ENCODE peak calls at places on chromosome 4, in seven cellular contexts. One of them, this sample, is unnamed.
A peak's percentile ranks its signal among the peaks of the same experiment; 100 is the strongest.

GRCh38 chr4:123449780-123450179 is 53.2 kb downstream of the SPRY1 start:
- DNase-seq in A549: no peak
- DNase-seq in SK-N-SH: no peak
- DNase-seq in HL-60: no peak
- DNase-seq in HCT116: no peak
- DNase-seq in K562: no peak
- DNase-seq in GM12878: peak; percentile 51
- DNase-seq in this sample: peak; percentile 47

GRCh38 chr4:70936200-70936787 is 34.1 kb downstream of the MOB1B start:
- DNase-seq in A549: no peak
- DNase-seq in SK-N-SH: no peak
- DNase-seq in HL-60: no peak
- DNase-seq in HCT116: no peak
- DNase-seq in K562: no peak
- DNase-seq in GM12878: no peak
- DNase-seq in this sample: no peak

GRCh38 chr4:189255636-189256035 is 685.0 kb upstream of the FRG1 start:
- DNase-seq in A549: no peak
- DNase-seq in SK-N-SH: no peak
- DNase-seq in HL-60: no peak
- DNase-seq in HCT116: no peak
- DNase-seq in K562: peak; percentile 0
- DNase-seq in GM12878: no peak
- DNase-seq in this sample: no peak

GRCh38 chr4:26028793-26029511 is 114.9 kb downstream of the SMIM20 start:
- DNase-seq in A549: no peak
- DNase-seq in SK-N-SH: peak; percentile 82
- DNase-seq in HL-60: peak; percentile 56
- DNase-seq in HCT116: no peak
- DNase-seq in K562: peak; percentile 52
- DNase-seq in GM12878: no peak
- DNase-seq in this sample: no peak

GRCh38 chr4:141871086-141871485 is 234.7 kb downstream of the IL15 start:
- DNase-seq in A549: no peak
- DNase-seq in SK-N-SH: no peak
- DNase-seq in HL-60: peak; percentile 17
- DNase-seq in HCT116: no peak
- DNase-seq in K562: no peak
- DNase-seq in GM12878: no peak
- DNase-seq in this sample: no peak

GRCh38 chr4:92359481-92359880 is 55.7 kb downstream of the GRID2 start:
- DNase-seq in A549: no peak
- DNase-seq in SK-N-SH: no peak
- DNase-seq in HL-60: no peak
- DNase-seq in HCT116: no peak
- DNase-seq in K562: no peak
- DNase-seq in GM12878: no peak
- DNase-seq in this sample: no peak

GRCh38 chr4:8762356-8762755 is 109.3 kb downstream of the HMX1 start:
- DNase-seq in A549: no peak
- DNase-seq in SK-N-SH: no peak
- DNase-seq in HL-60: no peak
- DNase-seq in HCT116: no peak
- DNase-seq in K562: no peak
- DNase-seq in GM12878: no peak
- DNase-seq in this sample: no peak

GRCh38 chr4:187478292-187479205 is 517.0 kb upstream of the ZFP42 start:
- DNase-seq in A549: no peak
- DNase-seq in SK-N-SH: no peak
- DNase-seq in HL-60: no peak
- DNase-seq in HCT116: no peak
- DNase-seq in K562: no peak
- DNase-seq in GM12878: no peak
- DNase-seq in this sample: no peak

GRCh38 chr4:41686893-41687292 is 61.6 kb downstream of the PHOX2B start:
- DNase-seq in A549: no peak
- DNase-seq in SK-N-SH: no peak
- DNase-seq in HL-60: no peak
- DNase-seq in HCT116: no peak
- DNase-seq in K562: no peak
- DNase-seq in GM12878: no peak
- DNase-seq in this sample: no peak

GRCh38 chr4:8744083-8744805 is 127.4 kb downstream of the HMX1 start:
- DNase-seq in A549: peak; percentile 9
- DNase-seq in SK-N-SH: peak; percentile 55
- DNase-seq in HL-60: no peak
- DNase-seq in HCT116: no peak
- DNase-seq in K562: peak; percentile 23
- DNase-seq in GM12878: no peak
- DNase-seq in this sample: no peak

GRCh38 chr4:139934336-139934735 is 219.6 kb downstream of the MAML3 start:
- DNase-seq in A549: no peak
- DNase-seq in SK-N-SH: peak; percentile 68
- DNase-seq in HL-60: no peak
- DNase-seq in HCT116: no peak
- DNase-seq in K562: no peak
- DNase-seq in GM12878: no peak
- DNase-seq in this sample: no peak

GRCh38 chr4:140662082-140662869 is 93.5 kb upstream of the UCP1 start:
- DNase-seq in A549: no peak
- DNase-seq in SK-N-SH: no peak
- DNase-seq in HL-60: peak; percentile 16
- DNase-seq in HCT116: no peak
- DNase-seq in K562: no peak
- DNase-seq in GM12878: no peak
- DNase-seq in this sample: no peak

GRCh38 chr4:136751530-136751929 is 780.8 kb downstream of the PCDH18 start:
- DNase-seq in A549: no peak
- DNase-seq in SK-N-SH: no peak
- DNase-seq in HL-60: no peak
- DNase-seq in HCT116: no peak
- DNase-seq in K562: no peak
- DNase-seq in GM12878: no peak
- DNase-seq in this sample: no peak

GRCh38 chr4:123840232-123840631 is 443.6 kb downstream of the SPRY1 start:
- DNase-seq in A549: no peak
- DNase-seq in SK-N-SH: no peak
- DNase-seq in HL-60: no peak
- DNase-seq in HCT116: no peak
- DNase-seq in K562: no peak
- DNase-seq in GM12878: no peak
- DNase-seq in this sample: no peak

GRCh38 chr4:74805601-74806000 is 11.3 kb upstream of the BTC start:
- DNase-seq in A549: peak; percentile 3
- DNase-seq in SK-N-SH: no peak
- DNase-seq in HL-60: no peak
- DNase-seq in HCT116: peak; percentile 62
- DNase-seq in K562: no peak
- DNase-seq in GM12878: no peak
- DNase-seq in this sample: no peak

GRCh38 chr4:118270492-118270891 is 82.3 kb downstream of the PRSS12 start:
- DNase-seq in A549: peak; percentile 23
- DNase-seq in SK-N-SH: peak; percentile 37
- DNase-seq in HL-60: no peak
- DNase-seq in HCT116: peak; percentile 35
- DNase-seq in K562: peak; percentile 20
- DNase-seq in GM12878: no peak
- DNase-seq in this sample: no peak

GRCh38 chr4:20592666-20593065 is 107.6 kb upstream of the PACRGL start:
- DNase-seq in A549: no peak
- DNase-seq in SK-N-SH: no peak
- DNase-seq in HL-60: no peak
- DNase-seq in HCT116: no peak
- DNase-seq in K562: no peak
- DNase-seq in GM12878: no peak
- DNase-seq in this sample: no peak

GRCh38 chr4:76459291-76459723 is 24.3 kb downstream of the SHROOM3 start:
- DNase-seq in A549: no peak
- DNase-seq in SK-N-SH: no peak
- DNase-seq in HL-60: no peak
- DNase-seq in HCT116: peak; percentile 81
- DNase-seq in K562: no peak
- DNase-seq in GM12878: no peak
- DNase-seq in this sample: no peak

GRCh38 chr4:184644553-184645307 is 4.5 kb downstream of the CASP3 start:
- DNase-seq in A549: no peak
- DNase-seq in SK-N-SH: no peak
- DNase-seq in HL-60: no peak
- DNase-seq in HCT116: no peak
- DNase-seq in K562: no peak
- DNase-seq in GM12878: no peak
- DNase-seq in this sample: no peak

GRCh38 chr4:145867416-145867815 is 71.2 kb downstream of the ZNF827 start:
- DNase-seq in A549: no peak
- DNase-seq in SK-N-SH: no peak
- DNase-seq in HL-60: no peak
- DNase-seq in HCT116: no peak
- DNase-seq in K562: no peak
- DNase-seq in GM12878: no peak
- DNase-seq in this sample: no peak

GRCh38 chr4:140152760-140153418 is 1.1 kb downstream of the MAML3 start:
- DNase-seq in A549: no peak
- DNase-seq in SK-N-SH: peak; percentile 52
- DNase-seq in HL-60: peak; percentile 51
- DNase-seq in HCT116: no peak
- DNase-seq in K562: peak; percentile 16
- DNase-seq in GM12878: no peak
- DNase-seq in this sample: no peak

GRCh38 chr4:122119739-122120138 is 32.4 kb upstream of the BLTP1 start:
- DNase-seq in A549: no peak
- DNase-seq in SK-N-SH: no peak
- DNase-seq in HL-60: no peak
- DNase-seq in HCT116: no peak
- DNase-seq in K562: no peak
- DNase-seq in GM12878: no peak
- DNase-seq in this sample: no peak

GRCh38 chr4:151841107-151841506 is 80.3 kb upstream of the GATB start:
- DNase-seq in A549: no peak
- DNase-seq in SK-N-SH: no peak
- DNase-seq in HL-60: no peak
- DNase-seq in HCT116: no peak
- DNase-seq in K562: no peak
- DNase-seq in GM12878: no peak
- DNase-seq in this sample: no peak

GRCh38 chr4:94354474-94354896 is 11.8 kb upstream of the HPGDS start:
- DNase-seq in A549: no peak
- DNase-seq in SK-N-SH: no peak
- DNase-seq in HL-60: no peak
- DNase-seq in HCT116: no peak
- DNase-seq in K562: no peak
- DNase-seq in GM12878: no peak
- DNase-seq in this sample: no peak

GRCh38 chr4:173171098-173171497 is 2.5 kb downstream of the GALNT7 start:
- DNase-seq in A549: peak; percentile 57
- DNase-seq in SK-N-SH: peak; percentile 57
- DNase-seq in HL-60: peak; percentile 27
- DNase-seq in HCT116: no peak
- DNase-seq in K562: peak; percentile 27
- DNase-seq in GM12878: no peak
- DNase-seq in this sample: no peak

GRCh38 chr4:53688186-53688790 is 97.0 kb upstream of the LNX1 start:
- DNase-seq in A549: no peak
- DNase-seq in SK-N-SH: peak; percentile 3
- DNase-seq in HL-60: peak; percentile 33
- DNase-seq in HCT116: no peak
- DNase-seq in K562: no peak
- DNase-seq in GM12878: peak; percentile 76
- DNase-seq in this sample: no peak

GRCh38 chr4:83083925-83084475 is 30.5 kb downstream of the PLAC8 start:
- DNase-seq in A549: no peak
- DNase-seq in SK-N-SH: no peak
- DNase-seq in HL-60: peak; percentile 36
- DNase-seq in HCT116: no peak
- DNase-seq in K562: no peak
- DNase-seq in GM12878: no peak
- DNase-seq in this sample: no peak

GRCh38 chr4:77699731-77700210 is 94.2 kb downstream of the CXCL13 start:
- DNase-seq in A549: no peak
- DNase-seq in SK-N-SH: peak; percentile 24
- DNase-seq in HL-60: no peak
- DNase-seq in HCT116: no peak
- DNase-seq in K562: no peak
- DNase-seq in GM12878: no peak
- DNase-seq in this sample: no peak

GRCh38 chr4:140611854-140612253 is 43.1 kb upstream of the UCP1 start:
- DNase-seq in A549: no peak
- DNase-seq in SK-N-SH: no peak
- DNase-seq in HL-60: no peak
- DNase-seq in HCT116: no peak
- DNase-seq in K562: no peak
- DNase-seq in GM12878: no peak
- DNase-seq in this sample: no peak

GRCh38 chr4:121764702-121765367 is at the start of gene SMIM43:
- DNase-seq in A549: no peak
- DNase-seq in SK-N-SH: peak; percentile 32
- DNase-seq in HL-60: no peak
- DNase-seq in HCT116: no peak
- DNase-seq in K562: no peak
- DNase-seq in GM12878: no peak
- DNase-seq in this sample: no peak

GRCh38 chr4:158769175-158769831 is 477 bp downstream of the FNIP2 start:
- DNase-seq in A549: peak; percentile 19
- DNase-seq in SK-N-SH: no peak
- DNase-seq in HL-60: peak; percentile 61
- DNase-seq in HCT116: no peak
- DNase-seq in K562: no peak
- DNase-seq in GM12878: no peak
- DNase-seq in this sample: no peak
- TF ChIP-seq REST in A549: no peak
- TF ChIP-seq REST in SK-N-SH: no peak
- TF ChIP-seq REST in HL-60: no peak
- TF ChIP-seq REST in HCT116: no peak
- TF ChIP-seq REST in K562: no peak
- TF ChIP-seq REST in GM12878: no peak
- TF ChIP-seq REST in this sample: no peak

GRCh38 chr4:48100248-48100647 is 33.8 kb downstream of the TXK start:
- DNase-seq in A549: no peak
- DNase-seq in SK-N-SH: peak; percentile 23
- DNase-seq in HL-60: no peak
- DNase-seq in HCT116: no peak
- DNase-seq in K562: no peak
- DNase-seq in GM12878: no peak
- DNase-seq in this sample: no peak
- TF ChIP-seq REST in A549: no peak
- TF ChIP-seq REST in SK-N-SH: no peak
- TF ChIP-seq REST in HL-60: no peak
- TF ChIP-seq REST in HCT116: no peak
- TF ChIP-seq REST in K562: no peak
- TF ChIP-seq REST in GM12878: no peak
- TF ChIP-seq REST in this sample: no peak

GRCh38 chr4:183399616-183400015 is 44.8 kb upstream of the CDKN2AIP start:
- DNase-seq in A549: no peak
- DNase-seq in SK-N-SH: no peak
- DNase-seq in HL-60: peak; percentile 38
- DNase-seq in HCT116: no peak
- DNase-seq in K562: no peak
- DNase-seq in GM12878: no peak
- DNase-seq in this sample: no peak
- TF ChIP-seq REST in A549: no peak
- TF ChIP-seq REST in SK-N-SH: no peak
- TF ChIP-seq REST in HL-60: no peak
- TF ChIP-seq REST in HCT116: no peak
- TF ChIP-seq REST in K562: no peak
- TF ChIP-seq REST in GM12878: no peak
- TF ChIP-seq REST in this sample: no peak

GRCh38 chr4:89586864-89587263 is 250.1 kb downstream of the SNCA start:
- DNase-seq in A549: no peak
- DNase-seq in SK-N-SH: no peak
- DNase-seq in HL-60: no peak
- DNase-seq in HCT116: peak; percentile 7
- DNase-seq in K562: no peak
- DNase-seq in GM12878: no peak
- DNase-seq in this sample: no peak
- TF ChIP-seq REST in A549: no peak
- TF ChIP-seq REST in SK-N-SH: no peak
- TF ChIP-seq REST in HL-60: no peak
- TF ChIP-seq REST in HCT116: no peak
- TF ChIP-seq REST in K562: no peak
- TF ChIP-seq REST in GM12878: no peak
- TF ChIP-seq REST in this sample: no peak

This sample was measured in Panc1.